ENCODE peak calls at places on chromosomes 11 and 22, in six cellular contexts. N is GM23248, V is GM23338, G is neural progenitor cell, E is PC-3, K is HCT116. R is an unnamed sample.

GRCh38 chr11:47186076-47186936 is at the start of gene PACSIN3:
- DNase-seq in N (peak; percentile 60), E (peak; percentile 63), V (peak; percentile 62), G (peak; percentile 75), K (no peak), R (peak; percentile 92)

GRCh38 chr22:38461414-38462081 is 6.3 kb upstream of the KDELR3 start:
- DNase-seq in G (peak; percentile 97), N (peak; percentile 89), K (peak; percentile 82), E (peak; percentile 73), V (peak; percentile 99), R (peak; percentile 84)

GRCh38 chr11:15493921-15494630 is 379.4 kb downstream of the INSC start:
- DNase-seq in V (no peak), G (no peak), K (no peak), N (no peak), E (peak; percentile 7), R (peak; percentile 38)

GRCh38 chr22:20043997-20044342 is 23.1 kb downstream of the TANGO2 start:
- DNase-seq in V (no peak), K (no peak), E (no peak), G (no peak), N (no peak), R (no peak)

GRCh38 chr11:4559527-4560440 is 14.8 kb downstream of the OR52M1 start:
- DNase-seq in K (no peak), G (no peak), E (no peak), V (peak; percentile 17), N (no peak), R (no peak)

GRCh38 chr11:72326151-72326842 is 82.3 kb upstream of the PHOX2A start:
- DNase-seq in N (peak; percentile 85), K (no peak), G (no peak), V (no peak), E (peak; percentile 36), R (peak; percentile 71)

GRCh38 chr11:9982127-9982795 is 311.8 kb downstream of the SBF2 start:
- DNase-seq in V (no peak), G (no peak), E (peak; percentile 54), N (peak; percentile 48), K (no peak), R (no peak)

GRCh38 chr11:69983571-69983877 is 94.6 kb upstream of the ANO1 start:
- DNase-seq in V (no peak), N (no peak), K (no peak), G (no peak), E (no peak), R (no peak)

GRCh38 chr11:72336163-72336562 is 92.2 kb upstream of the PHOX2A start:
- DNase-seq in K (no peak), G (no peak), V (no peak), E (no peak), N (no peak), R (no peak)

GRCh38 chr11:82557274-82557673 is 176.4 kb downstream of the FAM181B start:
- DNase-seq in E (no peak), V (no peak), N (no peak), K (no peak), G (no peak), R (no peak)

GRCh38 chr22:47624277-47625012 is 862.0 kb downstream of the TBC1D22A start:
- DNase-seq in G (no peak), E (no peak), N (no peak), K (no peak), V (no peak), R (no peak)

GRCh38 chr11:126079640-126080205 is 17.1 kb upstream of the CDON start:
- DNase-seq in E (peak; percentile 70), G (peak; percentile 30), K (no peak), V (peak; percentile 71), N (no peak), R (peak; percentile 62)

GRCh38 chr11:64036081-64037026 is 623 bp downstream of the FLRT1 start:
- DNase-seq in E (peak; percentile 59), V (peak; percentile 54), K (no peak), N (peak; percentile 76), G (peak; percentile 52), R (peak; percentile 73)

GRCh38 chr11:9787981-9788521 is 124.2 kb downstream of the SWAP70 start:
- DNase-seq in K (no peak), N (peak; percentile 85), E (no peak), G (no peak), V (no peak), R (no peak)

GRCh38 chr22:27677895-27678458 is 123.6 kb downstream of the MN1 start:
- DNase-seq in E (no peak), V (no peak), K (no peak), N (no peak), G (no peak), R (no peak)

GRCh38 chr11:111633756-111634362 is 31.6 kb downstream of the SIK2 start:
- DNase-seq in E (peak; percentile 44), N (peak; percentile 49), V (no peak), K (no peak), G (no peak), R (peak; percentile 27)

GRCh38 chr11:27255447-27255828 is 107.6 kb downstream of the CCDC34 start:
- DNase-seq in G (no peak), K (no peak), V (no peak), N (peak; percentile 89), E (no peak), R (no peak)

GRCh38 chr11:122230387-122230760 is 114.4 kb upstream of the BLID start:
- DNase-seq in E (no peak), K (no peak), V (no peak), G (no peak), N (peak; percentile 89), R (no peak)

GRCh38 chr11:69696749-69697488 is 6.9 kb downstream of the FGF19 start:
- DNase-seq in N (no peak), E (peak; percentile 53), K (no peak), G (peak; percentile 55), V (peak; percentile 29), R (no peak)

GRCh38 chr11:79406376-79406775 is 34.5 kb downstream of the TENM4 start:
- DNase-seq in K (no peak), N (no peak), G (no peak), V (no peak), E (no peak), R (no peak)

GRCh38 chr11:102111011-102111786 is 952 bp downstream of the YAP1 start:
- DNase-seq in K (no peak), N (peak; percentile 89), V (peak; percentile 94), G (peak; percentile 93), E (peak; percentile 79), R (peak; percentile 50)

GRCh38 chr11:101127348-101127698 is 2.3 kb downstream of the PGR start:
- DNase-seq in N (peak; percentile 29), K (no peak), V (peak; percentile 56), E (no peak), G (peak; percentile 64), R (no peak)

GRCh38 chr11:75783416-75784084 is 15.0 kb downstream of the DGAT2 start:
- DNase-seq in G (no peak), V (no peak), N (no peak), K (no peak), E (no peak), R (no peak)

GRCh38 chr22:50675553-50676199 is 3.1 kb downstream of the SHANK3 start:
- DNase-seq in V (no peak), E (no peak), K (no peak), N (no peak), G (peak; percentile 1), R (no peak)

GRCh38 chr22:19543970-19544708 is 19.9 kb upstream of the CLDN5 start:
- DNase-seq in V (no peak), E (no peak), N (no peak), K (no peak), G (no peak), R (peak; percentile 44)

GRCh38 chr11:125201525-125202121 is 37.1 kb downstream of the PKNOX2 start:
- DNase-seq in V (peak; percentile 17), N (no peak), E (peak; percentile 12), K (no peak), G (peak; percentile 81), R (no peak)

GRCh38 chr22:30841264-30841663 is 127.3 kb downstream of the MORC2 start:
- DNase-seq in V (no peak), N (no peak), G (no peak), E (peak; percentile 19), K (no peak), R (no peak)

GRCh38 chr22:47107431-47107830 is 345.0 kb downstream of the TBC1D22A start:
- DNase-seq in N (peak; percentile 92), V (no peak), K (peak; percentile 51), E (peak; percentile 82), G (no peak), R (no peak)

GRCh38 chr22:40620464-40621046 is 16.0 kb downstream of the MRTFA start:
- DNase-seq in K (peak; percentile 66), G (no peak), E (peak; percentile 60), V (no peak), N (peak; percentile 77), R (no peak)

GRCh38 chr11:117979481-117980211 is 6.5 kb upstream of the IL10RA start:
- DNase-seq in G (no peak), K (no peak), V (no peak), E (no peak), N (no peak), R (no peak)
- H3K4me2 ChIP-seq in G (no peak overlapping the region), K (no peak overlapping the region), V (no peak overlapping the region), E (no peak overlapping the region), N (no peak overlapping the region), R (no peak overlapping the region)

GRCh38 chr11:117199061-117199915 is at the start of gene TAGLN:
- DNase-seq in V (peak; percentile 95), K (no peak), N (peak; percentile 93), E (peak; percentile 53), G (peak; percentile 84), R (no peak)
- TF ChIP-seq EZH2phosphoT487 in V (no peak), K (no peak), N (no peak), E (no peak), G (no peak), R (no peak)

DNA sequence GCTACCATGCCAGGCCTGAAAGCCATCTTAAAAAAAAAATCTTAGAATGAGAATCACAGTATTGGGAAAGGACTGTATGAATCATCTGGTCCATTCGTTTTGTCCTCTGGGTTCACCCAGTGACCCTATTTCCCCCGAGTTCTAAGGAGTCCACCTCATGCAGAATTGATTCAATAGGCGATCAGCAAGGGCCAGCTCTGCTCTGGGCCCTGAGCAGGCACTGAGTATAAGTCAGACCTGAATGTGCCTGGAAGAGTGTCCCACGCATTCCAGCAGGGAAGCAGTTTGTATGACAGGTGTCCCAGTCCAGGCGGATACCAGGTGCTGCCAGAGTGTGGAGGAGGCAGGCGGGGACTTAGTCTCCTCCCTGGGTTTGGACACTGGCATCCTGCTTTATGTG is 883 bp upstream of the HMOX1 start:
- DNase-seq in N (peak; percentile 71), V (no peak), G (no peak), K (no peak), E (no peak), R (no peak)
- H3K4me2 ChIP-seq in N (peak overlapping the region; percentile 88), V (peak overlapping the region; percentile 39), G (no peak overlapping the region), K (peak overlapping the region; percentile 98), E (no peak overlapping the region), R (peak overlapping the region; percentile 77)

DNA sequence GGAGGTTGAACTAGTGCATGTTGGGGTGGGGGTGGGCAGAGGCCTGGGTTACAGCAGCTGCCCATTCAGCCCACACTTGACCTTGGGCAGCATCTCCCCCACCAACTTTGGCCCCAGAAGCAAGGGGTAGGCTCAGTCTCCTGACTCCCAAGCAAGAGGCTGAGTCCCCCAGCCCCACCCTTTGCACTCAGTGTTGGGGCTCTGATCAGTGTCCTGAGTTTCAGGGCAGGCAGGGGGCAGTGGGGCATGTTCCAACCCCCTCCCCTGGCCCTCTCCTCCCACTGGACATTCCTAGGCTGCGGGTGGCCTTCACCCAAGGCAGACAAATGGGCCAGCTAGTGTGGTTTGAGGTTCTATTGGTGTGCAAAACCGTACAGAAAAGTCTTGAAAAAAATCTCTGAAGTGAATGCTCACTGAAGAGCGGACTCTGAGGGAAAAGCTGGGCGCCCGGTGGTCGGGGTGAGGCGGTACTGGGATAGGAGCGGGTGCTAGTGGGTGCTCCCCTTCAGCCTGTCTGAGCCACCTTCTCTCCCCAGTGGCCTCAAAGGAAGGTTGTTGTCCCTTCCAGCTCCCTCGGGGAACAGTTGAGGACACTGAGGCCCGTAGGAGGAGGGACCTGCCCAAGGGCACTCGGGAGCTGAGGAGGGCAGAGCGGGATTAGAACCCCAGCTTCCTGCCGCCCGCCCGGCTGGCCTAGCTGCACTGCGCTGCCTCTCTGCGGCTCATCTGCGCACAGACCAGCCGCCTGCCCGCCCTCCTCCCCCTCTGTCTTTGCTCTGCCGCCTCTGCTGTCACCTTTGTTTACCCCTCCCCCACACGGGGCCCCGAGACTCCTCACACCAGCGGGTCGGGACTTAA is 4.0 kb downstream of the KCNC1 start:
- DNase-seq in K (no peak), V (peak; percentile 82), G (peak; percentile 81), E (no peak), N (no peak), R (no peak)
- TF ChIP-seq EZH2phosphoT487 in K (no peak), V (no peak), G (no peak), E (no peak), N (no peak), R (no peak)